ENCODE peak calls at places on chromosomes 13 and 19, in eight cellular contexts. J is HAP-1, W is neuronal stem cell, Q is H7, L is suprapubic skin, E is endodermal cell, Y is SJCRH30, N is Peyer's patch. F is an unnamed sample. For H3K27me3, the result is how much of the 10 kb centered on the place peaks cover.

GRCh38 chr19:10207026-10207425 is 12.3 kb upstream of the DNMT1 start:
- DNase-seq in J (no peak), Y (no peak), N (no peak), L (no peak), Q (peak), E (no peak), W (no peak), F (no peak)

GRCh38 chr19:2477141-2477710 is 1.3 kb downstream of the GADD45B start:
- DNase-seq in Y (no peak), L (no peak), W (no peak), Q (peak), N (peak), J (no peak), E (peak), F (no peak)

GRCh38 chr13:64817721-64818120 is 2412.4 kb downstream of the PCDH9 start:
- DNase-seq in N (no peak), L (no peak), E (no peak), J (no peak), W (no peak), Y (no peak), Q (no peak), F (no peak)

GRCh38 chr19:7969560-7969949 is 26.1 kb upstream of the TIMM44 start:
- DNase-seq in N (no peak), J (no peak), W (no peak), Y (no peak), Q (peak), L (no peak), E (no peak), F (no peak)

GRCh38 chr13:114115796-114116195 is 16.6 kb downstream of the RASA3 start:
- DNase-seq in L (peak), Q (no peak), N (no peak), Y (no peak), E (no peak), J (no peak), W (no peak), F (no peak)

GRCh38 chr13:109036091-109036490 is 406.7 kb downstream of the MYO16 start:
- DNase-seq in Y (no peak), N (no peak), J (no peak), E (no peak), L (no peak), Q (no peak), W (no peak), F (no peak)

GRCh38 chr19:35512831-35513230 is 618 bp downstream of the DMKN start:
- DNase-seq in W (no peak), L (no peak), N (no peak), J (no peak), Q (peak), E (no peak), Y (no peak), F (no peak)

GRCh38 chr13:48561461-48562224 is 28.8 kb upstream of the RCBTB2 start:
- DNase-seq in N (no peak), J (no peak), Q (no peak), L (no peak), W (no peak), E (no peak), Y (no peak), F (no peak)

GRCh38 chr13:43365042-43365344 is 341.6 kb downstream of the DNAJC15 start:
- DNase-seq in Q (no peak), W (no peak), N (no peak), Y (no peak), L (no peak), J (no peak), E (no peak), F (no peak)

GRCh38 chr13:43363156-43363918 is 340.0 kb downstream of the DNAJC15 start:
- DNase-seq in Y (no peak), W (no peak), N (no peak), E (no peak), Q (no peak), J (no peak), L (no peak), F (no peak)

GRCh38 chr13:43368003-43368402 is 344.6 kb downstream of the DNAJC15 start:
- DNase-seq in N (no peak), W (no peak), Y (peak), L (no peak), E (no peak), J (peak), Q (no peak), F (no peak)

GRCh38 chr13:43360911-43361605 is 337.7 kb downstream of the DNAJC15 start:
- DNase-seq in L (no peak), J (peak), Y (peak), Q (no peak), E (no peak), W (no peak), N (no peak), F (no peak)

GRCh38 chr13:43364210-43365041 is 341.0 kb downstream of the DNAJC15 start:
- DNase-seq in E (no peak), L (no peak), Y (no peak), W (no peak), Q (no peak), J (no peak), N (no peak), F (no peak)
- H3K27me3 ChIP-seq in E (under half), L (under half), Y (under half), W (under half), Q (under half), J (under half), N (under half), F (under half)

GRCh38 chr13:26951581-26952177 is 191.1 kb upstream of the GPR12 start:
- DNase-seq in J (no peak), Q (no peak), N (no peak), L (peak), Y (no peak), W (no peak), E (no peak), F (no peak)

GRCh38 chr13:26952551-26953138 is 192.1 kb upstream of the GPR12 start:
- DNase-seq in L (peak), N (no peak), W (no peak), Q (no peak), J (no peak), Y (peak), E (no peak), F (no peak)

GRCh38 chr13:26950546-26950945 is 190.0 kb upstream of the GPR12 start:
- DNase-seq in J (no peak), E (no peak), L (peak), Y (no peak), N (no peak), Q (no peak), W (no peak), F (no peak)

GRCh38 chr13:26949701-26950345 is 189.2 kb upstream of the GPR12 start:
- DNase-seq in J (no peak), Q (no peak), Y (no peak), N (no peak), L (peak), E (no peak), W (no peak), F (no peak)

GRCh38 chr13:26950968-26951367 is 190.4 kb upstream of the GPR12 start:
- DNase-seq in E (no peak), L (peak), Y (no peak), W (no peak), J (no peak), Q (no peak), N (no peak), F (no peak)
- H3K27me3 ChIP-seq in E (under half), L (under half), Y (under half), W (under half), J (under half), Q (under half), N (under half), F (under half)

GRCh38 chr19:38569368-38569983 is 48.3 kb downstream of the MAP4K1 start:
- DNase-seq in J (no peak), N (no peak), Y (no peak), L (no peak), W (no peak), E (no peak), Q (no peak), F (no peak)

GRCh38 chr19:38564981-38565685 is 52.6 kb downstream of the MAP4K1 start:
- DNase-seq in E (peak), L (no peak), N (peak), Q (peak), W (no peak), Y (no peak), J (no peak), F (no peak)

GRCh38 chr19:38563475-38563874 is 54.3 kb downstream of the MAP4K1 start:
- DNase-seq in Q (no peak), N (no peak), Y (no peak), W (no peak), E (no peak), J (no peak), L (no peak), F (no peak)

GRCh38 chr19:38562096-38562495 is 55.7 kb downstream of the MAP4K1 start:
- DNase-seq in Y (no peak), E (no peak), L (no peak), W (no peak), J (no peak), N (no peak), Q (no peak), F (no peak)

GRCh38 chr19:38565686-38566105 is 52.1 kb downstream of the MAP4K1 start:
- DNase-seq in W (no peak), E (no peak), L (no peak), Q (peak), N (no peak), J (no peak), Y (no peak), F (no peak)
- H3K27me3 ChIP-seq in W (under half), E (under half), L (under half), Q (under half), N (under half), J (under half), Y (under half), F (under half)

DNA sequence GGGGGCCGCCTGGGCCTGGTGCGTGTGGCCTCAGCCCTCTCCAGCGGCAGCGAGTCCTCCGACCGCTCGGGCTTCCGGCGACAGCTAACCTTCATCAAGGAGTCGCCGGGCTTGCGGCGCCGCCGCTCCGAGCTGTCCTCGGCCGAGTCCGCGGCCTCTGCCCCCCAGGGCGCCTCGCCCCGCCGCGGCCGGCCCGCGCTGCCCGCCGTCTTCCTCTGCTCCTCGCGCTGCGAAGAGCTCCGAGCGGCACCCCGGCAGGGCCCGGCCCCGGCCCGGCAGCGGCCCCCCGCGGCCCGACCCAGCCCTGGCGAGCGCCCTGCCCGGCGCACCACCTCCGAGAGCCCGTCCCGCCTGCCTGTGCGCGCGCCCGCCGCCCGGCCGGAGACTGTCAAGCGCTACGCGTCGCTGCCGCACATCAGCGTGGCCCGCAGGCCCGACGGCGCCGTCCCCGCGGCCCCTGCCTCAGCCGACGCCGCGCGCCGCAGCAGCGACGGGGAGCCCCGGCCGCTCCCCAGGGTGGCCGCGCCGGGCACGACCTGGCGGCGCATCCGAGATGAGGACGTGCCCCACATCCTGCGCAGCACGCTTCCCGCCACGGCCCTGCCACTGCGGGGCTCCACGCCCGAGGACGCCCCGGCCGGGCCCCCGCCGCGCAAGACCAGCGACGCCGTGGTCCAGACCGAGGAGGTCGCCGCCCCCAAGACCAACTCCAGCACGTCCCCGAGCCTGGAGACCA is 9.6 kb downstream of the C19orf25 start:
- DNase-seq in Y (no peak), N (no peak), J (no peak), E (peak), Q (peak), W (no peak), L (no peak), F (no peak)
- H3K27me3 ChIP-seq in Y (under half), N (under half), J (under half), E (half or more), Q (half or more), W (under half), L (half or more), F (under half)

GRCh38 chr13:97226788-97227627 is 4.9 kb downstream of the MBNL2 start:
- DNase-seq in E (peak), W (no peak), L (no peak), Y (no peak), N (peak), Q (no peak), J (peak), F (no peak)

GRCh38 chr13:97223711-97224461 is 1.8 kb downstream of the MBNL2 start:
- DNase-seq in N (peak), Q (peak), Y (peak), W (peak), J (peak), E (peak), L (no peak), F (no peak)

GRCh38 chr13:97224544-97225324 is 2.6 kb downstream of the MBNL2 start:
- DNase-seq in W (no peak), J (peak), Y (no peak), E (no peak), Q (no peak), L (no peak), N (no peak), F (no peak)

GRCh38 chr13:97226013-97226412 is 3.9 kb downstream of the MBNL2 start:
- DNase-seq in Q (no peak), Y (no peak), J (no peak), W (no peak), E (peak), N (no peak), L (no peak), F (no peak)

GRCh38 chr13:97225533-97225932 is 3.4 kb downstream of the MBNL2 start:
- DNase-seq in J (no peak), E (no peak), N (no peak), L (no peak), Y (no peak), Q (no peak), W (no peak), F (no peak)
- H3K27me3 ChIP-seq in J (under half), E (half or more), N (under half), L (under half), Y (under half), Q (half or more), W (under half), F (under half)

DNA sequence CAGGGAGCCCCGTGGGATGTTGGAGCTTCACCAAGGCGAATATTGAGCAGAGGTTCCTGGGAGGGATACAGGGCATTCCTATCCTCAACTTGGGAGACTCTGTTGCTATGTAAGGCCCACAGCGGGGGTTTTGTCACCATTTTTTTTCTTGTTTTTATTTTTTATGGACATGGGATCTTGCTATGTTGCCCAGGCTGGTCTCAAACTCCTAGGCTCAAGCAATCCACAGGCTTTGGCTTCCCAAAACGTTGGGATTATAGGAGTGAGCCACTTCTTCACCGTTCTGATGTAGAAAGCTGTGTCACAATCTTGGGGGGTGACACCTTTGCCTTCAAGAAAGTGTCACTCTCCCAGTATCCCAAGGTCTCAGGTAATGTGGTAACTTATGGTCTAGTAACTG is 2.6 kb downstream of the DLL3 start:
- DNase-seq in J (no peak), W (no peak), L (no peak), E (peak), Y (no peak), Q (no peak), N (no peak), F (no peak)
- H3K27me3 ChIP-seq in J (under half), W (half or more), L (half or more), E (half or more), Y (under half), Q (half or more), N (under half), F (under half)